ENCODE peak calls at places on chromosomes 3 and 15, in four cellular contexts. C is fibroblast of pulmonary artery, T is AG09319, G is fibroblast of mammary gland. X is an unnamed sample.
A peak's percentile ranks its signal among the peaks of the same experiment; 100 is the strongest.

GRCh38 chr3:42051384-42052131 is 39.6 kb upstream of the TRAK1 start:
- DNase-seq in C (peak; percentile 72), T (no peak), G (peak; percentile 49), X (no peak)

GRCh38 chr3:190356246-190356645 is 31.7 kb upstream of the CLDN16 start:
- DNase-seq in C (no peak), T (no peak), G (no peak), X (no peak)

GRCh38 chr15:98776607-98777281 is 128.4 kb downstream of the IGF1R start:
- DNase-seq in C (peak; percentile 35), T (peak; percentile 66), G (peak; percentile 35), X (peak; percentile 29)

GRCh38 chr3:6204891-6205290 is 656.0 kb upstream of the GRM7 start:
- DNase-seq in C (no peak), T (no peak), G (no peak), X (no peak)

GRCh38 chr15:46685096-46685495 is 1032.2 kb upstream of the SEMA6D start:
- DNase-seq in C (no peak), T (no peak), G (no peak), X (no peak)

GRCh38 chr15:38688761-38689160 is 124.1 kb upstream of the RASGRP1 start:
- DNase-seq in C (no peak), T (no peak), G (no peak), X (no peak)

GRCh38 chr15:26713498-26713897 is 59.4 kb downstream of the GABRB3 start:
- DNase-seq in C (no peak), T (no peak), G (no peak), X (no peak)

GRCh38 chr3:175410251-175410650 is 551.1 kb downstream of the NAALADL2 start:
- DNase-seq in C (no peak), T (peak; percentile 54), G (peak; percentile 56), X (no peak)

GRCh38 chr3:9746330-9746729 is 3.4 kb upstream of the OGG1 start:
- DNase-seq in C (peak; percentile 92), T (no peak), G (peak; percentile 90), X (no peak)

GRCh38 chr15:43939070-43939469 is 112.3 kb downstream of the WDR76 start:
- DNase-seq in C (peak; percentile 53), T (no peak), G (peak; percentile 47), X (peak; percentile 27)

GRCh38 chr3:94548581-94549316 is 485.9 kb downstream of the NSUN3 start:
- DNase-seq in C (no peak), T (no peak), G (no peak), X (no peak)

GRCh38 chr3:24378313-24378712 is 116.3 kb downstream of the THRB start:
- DNase-seq in C (no peak), T (no peak), G (no peak), X (no peak)

GRCh38 chr15:84595660-84596059 is 5.1 kb upstream of the ZSCAN2 start:
- DNase-seq in C (no peak), T (no peak), G (no peak), X (no peak)

GRCh38 chr3:160260587-160261270 is 35.5 kb downstream of the C3orf80 start:
- DNase-seq in C (no peak), T (no peak), G (peak; percentile 61), X (no peak)

GRCh38 chr3:100002599-100003350 is 111.5 kb downstream of the FILIP1L start:
- DNase-seq in C (peak; percentile 87), T (peak; percentile 25), G (peak; percentile 90), X (no peak)

GRCh38 chr3:175150812-175151411 is 291.8 kb downstream of the NAALADL2 start:
- DNase-seq in C (no peak), T (no peak), G (no peak), X (no peak)

GRCh38 chr15:48510976-48511375 is 134.5 kb downstream of the FBN1 start:
- DNase-seq in C (no peak), T (no peak), G (peak; percentile 53), X (no peak)

GRCh38 chr15:63244399-63244798 is 33.0 kb upstream of the APH1B start:
- DNase-seq in C (peak; percentile 62), T (no peak), G (no peak), X (no peak)

GRCh38 chr3:138174421-138175122 is at the start of gene DBR1:
- DNase-seq in C (peak; percentile 86), T (peak; percentile 43), G (peak; percentile 83), X (peak; percentile 75)

GRCh38 chr15:60283936-60284335 is 113.8 kb downstream of the ANXA2 start:
- DNase-seq in C (no peak), T (no peak), G (no peak), X (no peak)

GRCh38 chr3:72401005-72401404 is 447.2 kb downstream of the SHQ1 start:
- DNase-seq in C (no peak), T (no peak), G (peak; percentile 58), X (no peak)

GRCh38 chr3:188170461-188171459 is 16.8 kb downstream of the LPP start:
- DNase-seq in C (no peak), T (no peak), G (no peak), X (no peak)

DNA sequence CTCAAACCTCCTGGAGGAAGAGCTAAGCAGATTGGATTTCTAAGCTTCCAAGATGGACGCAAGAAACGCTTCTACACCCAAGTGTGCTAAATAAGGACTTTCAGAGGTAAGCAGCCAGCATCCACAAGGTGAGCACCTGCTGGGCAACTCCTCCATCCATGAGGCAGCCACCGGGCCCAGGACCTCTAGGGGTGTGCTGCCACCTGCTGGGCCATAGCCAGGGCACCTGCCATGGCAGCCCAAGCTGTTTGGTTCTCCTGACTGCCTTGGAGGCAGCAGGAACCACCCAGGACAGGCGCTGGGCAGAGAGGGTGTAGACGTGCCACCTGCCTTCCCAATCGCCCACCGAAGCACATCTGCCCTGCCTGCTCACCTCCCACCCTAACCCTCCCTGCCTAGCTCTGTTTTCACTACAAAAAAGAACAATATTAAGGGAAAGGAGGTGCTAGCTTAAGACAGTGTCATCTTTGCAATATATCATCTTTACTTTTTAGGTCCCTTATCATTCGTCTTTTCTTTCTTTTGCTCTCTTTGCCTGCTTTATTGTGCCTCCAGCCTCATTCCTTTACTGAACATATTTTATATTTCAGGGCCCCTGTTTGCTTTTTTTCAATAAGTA is 12.9 kb downstream of the C15orf62 start:
- DNase-seq in C (no peak), T (no peak), G (no peak), X (peak; percentile 77)
- TF ChIP-seq CTCF in C (peak; percentile 49), T (peak; percentile 20), G (peak; percentile 23), X (peak; percentile 99)

DNA sequence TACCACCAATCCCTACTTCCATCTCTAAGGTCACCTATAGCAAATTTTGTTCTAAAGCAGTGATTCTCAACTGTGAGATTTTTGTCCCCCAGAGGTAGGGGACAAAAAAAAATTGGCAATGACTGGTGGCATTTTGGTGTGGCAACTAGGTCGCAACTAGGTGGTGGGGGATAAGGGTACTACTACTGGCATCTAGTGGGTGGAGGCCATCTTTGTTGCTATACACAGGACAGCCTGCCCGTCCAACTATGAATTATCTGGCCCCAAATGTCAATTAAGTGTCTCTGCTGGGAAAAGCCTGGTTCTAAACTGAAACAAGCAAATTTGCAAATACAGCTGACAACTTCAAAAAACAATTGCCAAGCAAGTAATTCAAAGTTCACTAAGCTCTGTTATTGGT is 1.4 kb downstream of the MTMR10 start:
- DNase-seq in C (no peak), T (no peak), G (peak; percentile 3), X (no peak)
- TF ChIP-seq CTCF in C (no peak), T (no peak), G (no peak), X (no peak)

GRCh38 chr3:179027326-179027900 is 44.2 kb downstream of the ZMAT3 start:
- DNase-seq in C (peak; percentile 64), T (no peak), G (peak; percentile 69), X (no peak)
- TF ChIP-seq CTCF in C (no peak), T (no peak), G (peak; percentile 10), X (no peak)

DNA sequence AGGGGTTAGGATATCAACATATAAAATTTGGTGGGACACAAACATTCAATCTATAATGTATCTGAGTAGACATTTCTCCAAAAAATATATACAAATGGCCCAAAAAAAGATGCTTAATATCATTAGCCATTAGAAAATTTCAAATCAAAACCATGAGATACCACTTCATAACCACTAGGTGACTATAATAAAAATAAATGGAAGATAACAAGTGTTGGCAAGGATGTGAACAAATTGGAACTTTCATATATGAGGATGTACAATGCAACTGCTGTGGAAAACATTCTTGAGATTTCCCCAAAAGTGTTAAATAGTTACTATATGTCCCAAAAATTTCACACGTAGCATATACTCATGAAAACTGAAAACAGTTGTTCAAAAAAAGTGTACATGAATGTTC is 36.5 kb upstream of the WNT7A start:
- DNase-seq in C (no peak), T (no peak), G (no peak), X (no peak)
- TF ChIP-seq CTCF in C (no peak), T (no peak), G (no peak), X (no peak)

X was measured in GM13977.